ENCODE peak calls at places on chromosomes 6 and 20, in five cellular contexts. Y is gastrocnemius medialis; Z is adrenal gland; D is tibial nerve; T is CD8-positive, alpha-beta memory T cell. U is an unnamed sample. For H3K4me1, the result is how much of the 10 kb centered on the place peaks cover.

GRCh38 chr6:84967389-84967788 is 203.0 kb upstream of the TBX18 start:
- DNase-seq in T (no peak), Z (peak), Y (no peak), D (no peak), U (peak)

GRCh38 chr20:9989066-9989724 is 45.6 kb upstream of the ANKEF1 start:
- DNase-seq in Z (no peak), Y (no peak), T (no peak), D (no peak), U (no peak)

GRCh38 chr6:3231213-3232016 is 4.0 kb upstream of the TUBB2B start:
- DNase-seq in Z (peak), Y (peak), T (no peak), D (peak), U (peak)

GRCh38 chr20:51404297-51405060 is 138.0 kb downstream of the NFATC2 start:
- DNase-seq in T (peak), D (no peak), Z (peak), Y (no peak), U (peak)

GRCh38 chr20:50848846-50849673 is 54.2 kb downstream of the BCAS4 start:
- DNase-seq in Z (peak), T (no peak), Y (no peak), D (no peak), U (no peak)

GRCh38 chr6:26224940-26225847 is 138.0 kb downstream of the HFE start:
- DNase-seq in Z (no peak), T (no peak), Y (no peak), D (no peak), U (no peak)

GRCh38 chr20:57638173-57638894 is 18.1 kb upstream of the ZBP1 start:
- DNase-seq in Z (peak), Y (no peak), T (no peak), D (no peak), U (no peak)

GRCh38 chr6:87093651-87094050 is 1.3 kb downstream of the CGA start:
- DNase-seq in Z (no peak), T (no peak), D (no peak), Y (no peak), U (no peak)

GRCh38 chr6:36131517-36132220 is 1.4 kb downstream of the MAPK13 start:
- DNase-seq in D (no peak), Y (no peak), Z (peak), T (peak), U (peak)

GRCh38 chr6:31877651-31878161 is 1.1 kb downstream of the SLC44A4 start:
- DNase-seq in D (no peak), T (no peak), Z (peak), Y (no peak), U (peak)

GRCh38 chr20:63697357-63697867 is 960 bp downstream of the TNFRSF6B start:
- DNase-seq in T (no peak), Z (no peak), D (no peak), Y (no peak), U (no peak)

GRCh38 chr6:132456700-132457143 is 55.4 kb upstream of the MOXD1 start:
- DNase-seq in D (no peak), Z (peak), T (no peak), Y (no peak), U (no peak)

GRCh38 chr20:43188234-43188653 is 1.5 kb downstream of the PTPRT start:
- DNase-seq in Z (no peak), D (no peak), Y (no peak), T (no peak), U (no peak)

GRCh38 chr6:139852484-139853140 is 478.2 kb upstream of the CITED2 start:
- DNase-seq in T (no peak), Z (no peak), D (no peak), Y (no peak), U (peak)

GRCh38 chr6:152096863-152097496 is 289.5 kb downstream of the ESR1 start:
- DNase-seq in Y (no peak), T (no peak), Z (no peak), D (no peak), U (no peak)

GRCh38 chr20:50724851-50725721 is 6.3 kb upstream of the PARD6B start:
- DNase-seq in T (no peak), Y (peak), Z (peak), D (peak), U (no peak)

GRCh38 chr6:149931501-149931900 is 8.6 kb upstream of the RAET1G start:
- DNase-seq in D (no peak), T (no peak), Z (no peak), Y (no peak), U (no peak)

GRCh38 chr6:28117386-28118050 is 6.9 kb upstream of the ZSCAN16 start:
- DNase-seq in Y (no peak), D (no peak), Z (no peak), T (no peak), U (no peak)

GRCh38 chr6:119137194-119138072 is 59.0 kb upstream of the FAM184A start:
- DNase-seq in Z (peak), D (no peak), T (no peak), Y (no peak), U (no peak)

GRCh38 chr6:37520926-37521325 is 21.2 kb upstream of the CCDC167 start:
- DNase-seq in Y (no peak), T (no peak), D (no peak), Z (no peak), U (no peak)

GRCh38 chr20:32062776-32063170 is 10.7 kb downstream of the HCK start:
- DNase-seq in Y (peak), Z (peak), D (no peak), T (no peak), U (no peak)

GRCh38 chr6:55758156-55758942 is 117.0 kb downstream of the BMP5 start:
- DNase-seq in D (no peak), Z (peak), Y (peak), T (no peak), U (no peak)

GRCh38 chr20:20297181-20297580 is 70.7 kb upstream of the INSM1 start:
- DNase-seq in Y (no peak), T (no peak), D (no peak), Z (no peak), U (no peak)

GRCh38 chr6:11120273-11121005 is 8.9 kb upstream of the ERVFRD-1 start:
- DNase-seq in T (no peak), Y (no peak), Z (no peak), D (no peak), U (peak)

GRCh38 chr20:25256226-25256859 is 8.5 kb downstream of the PYGB start:
- DNase-seq in Y (no peak), Z (peak), D (no peak), T (no peak), U (no peak)
- H3K4me1 ChIP-seq in Y (under half), Z (under half), D (under half), T (under half), U (under half)

GRCh38 chr6:138331444-138331843 is 46.3 kb upstream of the SMIM28 start:
- DNase-seq in Z (no peak), T (no peak), Y (no peak), D (no peak), U (no peak)
- H3K4me1 ChIP-seq in Z (under half), T (under half), Y (under half), D (under half), U (under half)

DNA sequence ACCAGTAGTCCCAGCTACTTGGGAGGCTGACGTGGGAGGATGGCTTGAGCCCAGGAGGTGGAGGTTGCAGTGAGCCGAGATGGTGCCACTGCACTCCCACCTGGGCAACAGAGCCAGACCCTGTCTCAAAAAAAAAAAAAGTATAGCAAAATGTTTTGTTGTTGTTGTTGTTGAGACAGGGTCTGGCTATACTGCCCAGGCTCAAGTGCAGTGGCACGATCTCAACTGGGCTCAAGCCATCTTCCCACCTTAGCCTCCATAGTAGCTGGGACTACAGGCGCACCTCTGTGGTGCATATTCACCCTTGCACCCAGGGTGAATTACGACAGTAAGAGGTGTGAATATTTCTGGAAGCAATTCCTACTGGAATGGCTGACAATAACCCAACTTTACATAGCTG is 11.4 kb upstream of the UBR2 start:
- DNase-seq in T (no peak), Y (no peak), D (no peak), Z (no peak), U (no peak)
- H3K4me1 ChIP-seq in T (under half), Y (under half), D (under half), Z (under half), U (under half)

GRCh38 chr6:143744593-143745151 is 66.9 kb downstream of the PHACTR2 start:
- DNase-seq in D (no peak), T (no peak), Z (no peak), Y (no peak), U (peak)
- H3K4me1 ChIP-seq in D (under half), T (under half), Z (half or more), Y (under half), U (under half)

GRCh38 chr6:43773050-43773956 is 3.3 kb downstream of the VEGFA start:
- DNase-seq in T (no peak), D (no peak), Z (peak), Y (peak), U (peak)
- H3K4me1 ChIP-seq in T (under half), D (under half), Z (under half), Y (under half), U (under half)

DNA sequence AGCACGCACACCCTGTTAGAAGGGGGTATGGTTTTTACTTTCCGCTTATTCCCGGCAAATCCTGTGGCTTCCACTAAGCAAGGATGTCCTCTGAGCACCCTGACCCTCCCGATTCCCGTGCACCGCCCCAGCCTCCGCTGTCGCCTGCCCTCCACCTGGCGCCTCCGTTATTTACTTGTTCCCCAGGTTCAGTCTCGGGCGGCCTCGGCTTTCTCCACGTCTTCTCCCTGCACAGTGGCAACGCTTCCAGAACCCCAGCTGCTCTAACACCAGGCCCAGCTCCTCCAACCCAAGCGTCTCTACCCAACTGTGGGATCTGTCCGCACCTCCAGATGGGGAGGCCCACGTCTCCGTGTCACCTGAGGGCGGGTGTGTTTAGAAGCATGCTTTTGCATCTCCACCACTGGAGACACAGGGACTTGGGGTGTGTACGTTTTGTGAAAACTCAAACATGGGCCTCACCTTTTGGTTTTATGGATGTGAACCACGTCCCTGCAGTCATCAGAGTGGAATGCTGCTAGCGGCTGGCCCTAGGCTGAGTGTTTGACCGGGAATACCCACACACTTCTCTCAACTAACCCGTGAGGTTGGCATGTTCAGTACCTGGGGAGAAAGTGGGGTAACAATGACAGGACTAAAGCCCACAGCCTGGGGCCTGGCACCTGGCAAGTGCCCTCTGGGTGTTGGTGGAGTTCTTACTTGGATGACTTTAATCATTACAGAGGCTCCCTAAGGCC is 79.9 kb downstream of the THBS2 start:
- DNase-seq in Y (no peak), T (no peak), Z (no peak), D (no peak), U (no peak)
- H3K4me1 ChIP-seq in Y (under half), T (under half), Z (under half), D (under half), U (under half)

GRCh38 chr6:30211306-30211705 is 1.9 kb downstream of the TRIM26 start:
- DNase-seq in Z (no peak), D (no peak), T (no peak), Y (no peak), U (no peak)
- H3K4me1 ChIP-seq in Z (under half), D (under half), T (half or more), Y (under half), U (under half)